ENCODE peak calls at places on chromosomes 16 and 17, in ten cellular contexts. One of them, this sample, is unnamed.

GRCh38 chr16:85202631-85203461 is 90.6 kb upstream of the CIBAR2 start:
- DNase-seq in HT-29: no peak
- DNase-seq in hepatic stellate cell: peak
- DNase-seq in CD8-positive, alpha-beta T cell: no peak
- DNase-seq in NCI-H774: no peak
- DNase-seq in stimulated activated CD8-positive, alpha-beta memory T cell treated with anti-CD3 and anti-CD28 coated beads, Interleukin-12 subunit alpha, Interleukin-12 subunit beta, amount 100 ng/mL, for 1 hour: no peak
- DNase-seq in activated CD4-positive, alpha-beta memory T cell treated with anti-CD3 and anti-CD28 coated beads for 36 hours: no peak
- DNase-seq in mammary epithelial cell: no peak
- DNase-seq in HFFc6: peak
- DNase-seq in T1000: no peak
- DNase-seq in this sample: peak

GRCh38 chr16:50301626-50302471 is 35.5 kb downstream of the ADCY7 start:
- DNase-seq in HT-29: no peak
- DNase-seq in hepatic stellate cell: peak
- DNase-seq in CD8-positive, alpha-beta T cell: no peak
- DNase-seq in NCI-H774: no peak
- DNase-seq in stimulated activated CD8-positive, alpha-beta memory T cell treated with anti-CD3 and anti-CD28 coated beads, Interleukin-12 subunit alpha, Interleukin-12 subunit beta, amount 100 ng/mL, for 1 hour: no peak
- DNase-seq in activated CD4-positive, alpha-beta memory T cell treated with anti-CD3 and anti-CD28 coated beads for 36 hours: no peak
- DNase-seq in mammary epithelial cell: peak
- DNase-seq in HFFc6: peak
- DNase-seq in T1000: no peak
- DNase-seq in this sample: no peak

GRCh38 chr16:27564226-27564625 is 14.3 kb downstream of the KATNIP start:
- DNase-seq in HT-29: no peak
- DNase-seq in hepatic stellate cell: no peak
- DNase-seq in CD8-positive, alpha-beta T cell: no peak
- DNase-seq in NCI-H774: no peak
- DNase-seq in stimulated activated CD8-positive, alpha-beta memory T cell treated with anti-CD3 and anti-CD28 coated beads, Interleukin-12 subunit alpha, Interleukin-12 subunit beta, amount 100 ng/mL, for 1 hour: no peak
- DNase-seq in activated CD4-positive, alpha-beta memory T cell treated with anti-CD3 and anti-CD28 coated beads for 36 hours: no peak
- DNase-seq in mammary epithelial cell: no peak
- DNase-seq in HFFc6: no peak
- DNase-seq in T1000: no peak
- DNase-seq in this sample: no peak

GRCh38 chr16:80682435-80683070 is 121.8 kb downstream of the CDYL2 start:
- DNase-seq in HT-29: no peak
- DNase-seq in hepatic stellate cell: peak
- DNase-seq in CD8-positive, alpha-beta T cell: no peak
- DNase-seq in NCI-H774: no peak
- DNase-seq in stimulated activated CD8-positive, alpha-beta memory T cell treated with anti-CD3 and anti-CD28 coated beads, Interleukin-12 subunit alpha, Interleukin-12 subunit beta, amount 100 ng/mL, for 1 hour: no peak
- DNase-seq in activated CD4-positive, alpha-beta memory T cell treated with anti-CD3 and anti-CD28 coated beads for 36 hours: no peak
- DNase-seq in mammary epithelial cell: no peak
- DNase-seq in HFFc6: peak
- DNase-seq in T1000: no peak
- DNase-seq in this sample: no peak

GRCh38 chr17:13346081-13346533 is 255.6 kb downstream of the HS3ST3A1 start:
- DNase-seq in HT-29: no peak
- DNase-seq in hepatic stellate cell: peak
- DNase-seq in CD8-positive, alpha-beta T cell: no peak
- DNase-seq in NCI-H774: no peak
- DNase-seq in stimulated activated CD8-positive, alpha-beta memory T cell treated with anti-CD3 and anti-CD28 coated beads, Interleukin-12 subunit alpha, Interleukin-12 subunit beta, amount 100 ng/mL, for 1 hour: no peak
- DNase-seq in activated CD4-positive, alpha-beta memory T cell treated with anti-CD3 and anti-CD28 coated beads for 36 hours: peak
- DNase-seq in mammary epithelial cell: peak
- DNase-seq in HFFc6: peak
- DNase-seq in T1000: peak
- DNase-seq in this sample: no peak

GRCh38 chr16:24673155-24673554 is 56.3 kb upstream of the TNRC6A start:
- DNase-seq in HT-29: no peak
- DNase-seq in hepatic stellate cell: no peak
- DNase-seq in CD8-positive, alpha-beta T cell: no peak
- DNase-seq in NCI-H774: no peak
- DNase-seq in stimulated activated CD8-positive, alpha-beta memory T cell treated with anti-CD3 and anti-CD28 coated beads, Interleukin-12 subunit alpha, Interleukin-12 subunit beta, amount 100 ng/mL, for 1 hour: no peak
- DNase-seq in activated CD4-positive, alpha-beta memory T cell treated with anti-CD3 and anti-CD28 coated beads for 36 hours: no peak
- DNase-seq in mammary epithelial cell: no peak
- DNase-seq in HFFc6: no peak
- DNase-seq in T1000: no peak
- DNase-seq in this sample: no peak

GRCh38 chr17:68320943-68321557 is 29.8 kb downstream of the ARSG start:
- DNase-seq in HT-29: no peak
- DNase-seq in hepatic stellate cell: no peak
- DNase-seq in CD8-positive, alpha-beta T cell: no peak
- DNase-seq in NCI-H774: no peak
- DNase-seq in stimulated activated CD8-positive, alpha-beta memory T cell treated with anti-CD3 and anti-CD28 coated beads, Interleukin-12 subunit alpha, Interleukin-12 subunit beta, amount 100 ng/mL, for 1 hour: no peak
- DNase-seq in activated CD4-positive, alpha-beta memory T cell treated with anti-CD3 and anti-CD28 coated beads for 36 hours: no peak
- DNase-seq in mammary epithelial cell: no peak
- DNase-seq in HFFc6: no peak
- DNase-seq in T1000: no peak
- DNase-seq in this sample: no peak

GRCh38 chr16:66560107-66560506 is 6.1 kb upstream of the CMTM1 start:
- DNase-seq in HT-29: no peak
- DNase-seq in hepatic stellate cell: no peak
- DNase-seq in CD8-positive, alpha-beta T cell: no peak
- DNase-seq in NCI-H774: no peak
- DNase-seq in stimulated activated CD8-positive, alpha-beta memory T cell treated with anti-CD3 and anti-CD28 coated beads, Interleukin-12 subunit alpha, Interleukin-12 subunit beta, amount 100 ng/mL, for 1 hour: no peak
- DNase-seq in activated CD4-positive, alpha-beta memory T cell treated with anti-CD3 and anti-CD28 coated beads for 36 hours: no peak
- DNase-seq in mammary epithelial cell: no peak
- DNase-seq in HFFc6: no peak
- DNase-seq in T1000: no peak
- DNase-seq in this sample: no peak

GRCh38 chr17:1414001-1414574 is 14.1 kb upstream of the YWHAE start:
- DNase-seq in HT-29: no peak
- DNase-seq in hepatic stellate cell: no peak
- DNase-seq in CD8-positive, alpha-beta T cell: no peak
- DNase-seq in NCI-H774: no peak
- DNase-seq in stimulated activated CD8-positive, alpha-beta memory T cell treated with anti-CD3 and anti-CD28 coated beads, Interleukin-12 subunit alpha, Interleukin-12 subunit beta, amount 100 ng/mL, for 1 hour: no peak
- DNase-seq in activated CD4-positive, alpha-beta memory T cell treated with anti-CD3 and anti-CD28 coated beads for 36 hours: no peak
- DNase-seq in mammary epithelial cell: no peak
- DNase-seq in HFFc6: no peak
- DNase-seq in T1000: no peak
- DNase-seq in this sample: no peak

GRCh38 chr16:75160386-75160785 is 12.1 kb downstream of the ZFP1 start:
- DNase-seq in HT-29: no peak
- DNase-seq in hepatic stellate cell: no peak
- DNase-seq in CD8-positive, alpha-beta T cell: no peak
- DNase-seq in NCI-H774: no peak
- DNase-seq in stimulated activated CD8-positive, alpha-beta memory T cell treated with anti-CD3 and anti-CD28 coated beads, Interleukin-12 subunit alpha, Interleukin-12 subunit beta, amount 100 ng/mL, for 1 hour: no peak
- DNase-seq in activated CD4-positive, alpha-beta memory T cell treated with anti-CD3 and anti-CD28 coated beads for 36 hours: no peak
- DNase-seq in mammary epithelial cell: no peak
- DNase-seq in HFFc6: no peak
- DNase-seq in T1000: no peak
- DNase-seq in this sample: no peak

GRCh38 chr17:41519501-41520224 is 973 bp upstream of the KRT15 start:
- DNase-seq in HT-29: peak
- DNase-seq in hepatic stellate cell: no peak
- DNase-seq in CD8-positive, alpha-beta T cell: no peak
- DNase-seq in NCI-H774: peak
- DNase-seq in stimulated activated CD8-positive, alpha-beta memory T cell treated with anti-CD3 and anti-CD28 coated beads, Interleukin-12 subunit alpha, Interleukin-12 subunit beta, amount 100 ng/mL, for 1 hour: no peak
- DNase-seq in activated CD4-positive, alpha-beta memory T cell treated with anti-CD3 and anti-CD28 coated beads for 36 hours: no peak
- DNase-seq in mammary epithelial cell: peak
- DNase-seq in HFFc6: no peak
- DNase-seq in T1000: no peak
- DNase-seq in this sample: peak

GRCh38 chr17:69441179-69441578 is 26.7 kb downstream of the MAP2K6 start:
- DNase-seq in HT-29: no peak
- DNase-seq in hepatic stellate cell: no peak
- DNase-seq in CD8-positive, alpha-beta T cell: no peak
- DNase-seq in NCI-H774: no peak
- DNase-seq in stimulated activated CD8-positive, alpha-beta memory T cell treated with anti-CD3 and anti-CD28 coated beads, Interleukin-12 subunit alpha, Interleukin-12 subunit beta, amount 100 ng/mL, for 1 hour: no peak
- DNase-seq in activated CD4-positive, alpha-beta memory T cell treated with anti-CD3 and anti-CD28 coated beads for 36 hours: no peak
- DNase-seq in mammary epithelial cell: no peak
- DNase-seq in HFFc6: no peak
- DNase-seq in T1000: no peak
- DNase-seq in this sample: no peak

GRCh38 chr17:40095944-40096791 is 4.2 kb downstream of the NR1D1 start:
- DNase-seq in HT-29: no peak
- DNase-seq in hepatic stellate cell: no peak
- DNase-seq in CD8-positive, alpha-beta T cell: peak
- DNase-seq in NCI-H774: no peak
- DNase-seq in stimulated activated CD8-positive, alpha-beta memory T cell treated with anti-CD3 and anti-CD28 coated beads, Interleukin-12 subunit alpha, Interleukin-12 subunit beta, amount 100 ng/mL, for 1 hour: peak
- DNase-seq in activated CD4-positive, alpha-beta memory T cell treated with anti-CD3 and anti-CD28 coated beads for 36 hours: peak
- DNase-seq in mammary epithelial cell: no peak
- DNase-seq in HFFc6: no peak
- DNase-seq in T1000: no peak
- DNase-seq in this sample: peak

GRCh38 chr16:82735696-82736095 is 108.9 kb downstream of the CDH13 start:
- DNase-seq in HT-29: no peak
- DNase-seq in hepatic stellate cell: peak
- DNase-seq in CD8-positive, alpha-beta T cell: no peak
- DNase-seq in NCI-H774: no peak
- DNase-seq in stimulated activated CD8-positive, alpha-beta memory T cell treated with anti-CD3 and anti-CD28 coated beads, Interleukin-12 subunit alpha, Interleukin-12 subunit beta, amount 100 ng/mL, for 1 hour: no peak
- DNase-seq in activated CD4-positive, alpha-beta memory T cell treated with anti-CD3 and anti-CD28 coated beads for 36 hours: no peak
- DNase-seq in mammary epithelial cell: no peak
- DNase-seq in HFFc6: no peak
- DNase-seq in T1000: no peak
- DNase-seq in this sample: peak

GRCh38 chr16:1526608-1527555 is 6.6 kb upstream of the TMEM204 start:
- DNase-seq in HT-29: no peak
- DNase-seq in hepatic stellate cell: no peak
- DNase-seq in CD8-positive, alpha-beta T cell: no peak
- DNase-seq in NCI-H774: no peak
- DNase-seq in stimulated activated CD8-positive, alpha-beta memory T cell treated with anti-CD3 and anti-CD28 coated beads, Interleukin-12 subunit alpha, Interleukin-12 subunit beta, amount 100 ng/mL, for 1 hour: no peak
- DNase-seq in activated CD4-positive, alpha-beta memory T cell treated with anti-CD3 and anti-CD28 coated beads for 36 hours: peak
- DNase-seq in mammary epithelial cell: no peak
- DNase-seq in HFFc6: no peak
- DNase-seq in T1000: no peak
- DNase-seq in this sample: no peak

GRCh38 chr17:78951967-78952551 is 26.9 kb upstream of the TIMP2 start:
- DNase-seq in HT-29: no peak
- DNase-seq in hepatic stellate cell: no peak
- DNase-seq in CD8-positive, alpha-beta T cell: no peak
- DNase-seq in NCI-H774: no peak
- DNase-seq in stimulated activated CD8-positive, alpha-beta memory T cell treated with anti-CD3 and anti-CD28 coated beads, Interleukin-12 subunit alpha, Interleukin-12 subunit beta, amount 100 ng/mL, for 1 hour: no peak
- DNase-seq in activated CD4-positive, alpha-beta memory T cell treated with anti-CD3 and anti-CD28 coated beads for 36 hours: no peak
- DNase-seq in mammary epithelial cell: no peak
- DNase-seq in HFFc6: no peak
- DNase-seq in T1000: no peak
- DNase-seq in this sample: peak

GRCh38 chr17:68532826-68533225 is 20.6 kb downstream of the PRKAR1A start:
- DNase-seq in HT-29: no peak
- DNase-seq in hepatic stellate cell: no peak
- DNase-seq in CD8-positive, alpha-beta T cell: no peak
- DNase-seq in NCI-H774: no peak
- DNase-seq in stimulated activated CD8-positive, alpha-beta memory T cell treated with anti-CD3 and anti-CD28 coated beads, Interleukin-12 subunit alpha, Interleukin-12 subunit beta, amount 100 ng/mL, for 1 hour: no peak
- DNase-seq in activated CD4-positive, alpha-beta memory T cell treated with anti-CD3 and anti-CD28 coated beads for 36 hours: no peak
- DNase-seq in mammary epithelial cell: no peak
- DNase-seq in HFFc6: no peak
- DNase-seq in T1000: no peak
- DNase-seq in this sample: no peak

GRCh38 chr17:45229681-45230409 is 8.2 kb downstream of the FMNL1 start:
- DNase-seq in HT-29: no peak
- DNase-seq in hepatic stellate cell: no peak
- DNase-seq in CD8-positive, alpha-beta T cell: no peak
- DNase-seq in NCI-H774: no peak
- DNase-seq in stimulated activated CD8-positive, alpha-beta memory T cell treated with anti-CD3 and anti-CD28 coated beads, Interleukin-12 subunit alpha, Interleukin-12 subunit beta, amount 100 ng/mL, for 1 hour: no peak
- DNase-seq in activated CD4-positive, alpha-beta memory T cell treated with anti-CD3 and anti-CD28 coated beads for 36 hours: peak
- DNase-seq in mammary epithelial cell: no peak
- DNase-seq in HFFc6: no peak
- DNase-seq in T1000: no peak
- DNase-seq in this sample: no peak

GRCh38 chr17:58932956-58933355 is 173.7 kb downstream of the TRIM37 start:
- DNase-seq in HT-29: no peak
- DNase-seq in hepatic stellate cell: no peak
- DNase-seq in CD8-positive, alpha-beta T cell: no peak
- DNase-seq in NCI-H774: peak
- DNase-seq in stimulated activated CD8-positive, alpha-beta memory T cell treated with anti-CD3 and anti-CD28 coated beads, Interleukin-12 subunit alpha, Interleukin-12 subunit beta, amount 100 ng/mL, for 1 hour: no peak
- DNase-seq in activated CD4-positive, alpha-beta memory T cell treated with anti-CD3 and anti-CD28 coated beads for 36 hours: no peak
- DNase-seq in mammary epithelial cell: no peak
- DNase-seq in HFFc6: no peak
- DNase-seq in T1000: no peak
- DNase-seq in this sample: no peak

GRCh38 chr16:80627108-80627507 is 86.3 kb downstream of the DYNLRB2 start:
- DNase-seq in HT-29: no peak
- DNase-seq in hepatic stellate cell: no peak
- DNase-seq in CD8-positive, alpha-beta T cell: no peak
- DNase-seq in NCI-H774: no peak
- DNase-seq in stimulated activated CD8-positive, alpha-beta memory T cell treated with anti-CD3 and anti-CD28 coated beads, Interleukin-12 subunit alpha, Interleukin-12 subunit beta, amount 100 ng/mL, for 1 hour: no peak
- DNase-seq in activated CD4-positive, alpha-beta memory T cell treated with anti-CD3 and anti-CD28 coated beads for 36 hours: no peak
- DNase-seq in mammary epithelial cell: no peak
- DNase-seq in HFFc6: no peak
- DNase-seq in T1000: no peak
- DNase-seq in this sample: no peak

GRCh38 chr16:69938981-69939820 is 11.9 kb upstream of the CLEC18A start:
- DNase-seq in HT-29: no peak
- DNase-seq in hepatic stellate cell: no peak
- DNase-seq in CD8-positive, alpha-beta T cell: no peak
- DNase-seq in NCI-H774: no peak
- DNase-seq in stimulated activated CD8-positive, alpha-beta memory T cell treated with anti-CD3 and anti-CD28 coated beads, Interleukin-12 subunit alpha, Interleukin-12 subunit beta, amount 100 ng/mL, for 1 hour: no peak
- DNase-seq in activated CD4-positive, alpha-beta memory T cell treated with anti-CD3 and anti-CD28 coated beads for 36 hours: no peak
- DNase-seq in mammary epithelial cell: no peak
- DNase-seq in HFFc6: no peak
- DNase-seq in T1000: no peak
- DNase-seq in this sample: no peak

GRCh38 chr17:42783778-42784138 is 3.3 kb downstream of the WNK4 start:
- DNase-seq in HT-29: no peak
- DNase-seq in hepatic stellate cell: no peak
- DNase-seq in CD8-positive, alpha-beta T cell: no peak
- DNase-seq in NCI-H774: no peak
- DNase-seq in stimulated activated CD8-positive, alpha-beta memory T cell treated with anti-CD3 and anti-CD28 coated beads, Interleukin-12 subunit alpha, Interleukin-12 subunit beta, amount 100 ng/mL, for 1 hour: no peak
- DNase-seq in activated CD4-positive, alpha-beta memory T cell treated with anti-CD3 and anti-CD28 coated beads for 36 hours: no peak
- DNase-seq in mammary epithelial cell: no peak
- DNase-seq in HFFc6: no peak
- DNase-seq in T1000: no peak
- DNase-seq in this sample: no peak

GRCh38 chr17:2214047-2214717 is 89.4 kb downstream of the SMG6 start:
- DNase-seq in HT-29: no peak
- DNase-seq in hepatic stellate cell: peak
- DNase-seq in CD8-positive, alpha-beta T cell: no peak
- DNase-seq in NCI-H774: no peak
- DNase-seq in stimulated activated CD8-positive, alpha-beta memory T cell treated with anti-CD3 and anti-CD28 coated beads, Interleukin-12 subunit alpha, Interleukin-12 subunit beta, amount 100 ng/mL, for 1 hour: no peak
- DNase-seq in activated CD4-positive, alpha-beta memory T cell treated with anti-CD3 and anti-CD28 coated beads for 36 hours: peak
- DNase-seq in mammary epithelial cell: no peak
- DNase-seq in HFFc6: peak
- DNase-seq in T1000: peak
- DNase-seq in this sample: peak

GRCh38 chr17:63387941-63388340 is 58.2 kb downstream of the CYB561 start:
- DNase-seq in HT-29: no peak
- DNase-seq in hepatic stellate cell: no peak
- DNase-seq in CD8-positive, alpha-beta T cell: no peak
- DNase-seq in NCI-H774: no peak
- DNase-seq in stimulated activated CD8-positive, alpha-beta memory T cell treated with anti-CD3 and anti-CD28 coated beads, Interleukin-12 subunit alpha, Interleukin-12 subunit beta, amount 100 ng/mL, for 1 hour: no peak
- DNase-seq in activated CD4-positive, alpha-beta memory T cell treated with anti-CD3 and anti-CD28 coated beads for 36 hours: no peak
- DNase-seq in mammary epithelial cell: no peak
- DNase-seq in HFFc6: no peak
- DNase-seq in T1000: no peak
- DNase-seq in this sample: no peak

GRCh38 chr17:65656390-65657250 is 95.2 kb upstream of the AXIN2 start:
- DNase-seq in HT-29: no peak
- DNase-seq in hepatic stellate cell: no peak
- DNase-seq in CD8-positive, alpha-beta T cell: no peak
- DNase-seq in NCI-H774: no peak
- DNase-seq in stimulated activated CD8-positive, alpha-beta memory T cell treated with anti-CD3 and anti-CD28 coated beads, Interleukin-12 subunit alpha, Interleukin-12 subunit beta, amount 100 ng/mL, for 1 hour: no peak
- DNase-seq in activated CD4-positive, alpha-beta memory T cell treated with anti-CD3 and anti-CD28 coated beads for 36 hours: peak
- DNase-seq in mammary epithelial cell: no peak
- DNase-seq in HFFc6: no peak
- DNase-seq in T1000: no peak
- DNase-seq in this sample: no peak

GRCh38 chr17:43952351-43952723 is 1.4 kb downstream of the PYY start:
- DNase-seq in HT-29: no peak
- DNase-seq in hepatic stellate cell: no peak
- DNase-seq in CD8-positive, alpha-beta T cell: no peak
- DNase-seq in NCI-H774: no peak
- DNase-seq in stimulated activated CD8-positive, alpha-beta memory T cell treated with anti-CD3 and anti-CD28 coated beads, Interleukin-12 subunit alpha, Interleukin-12 subunit beta, amount 100 ng/mL, for 1 hour: no peak
- DNase-seq in activated CD4-positive, alpha-beta memory T cell treated with anti-CD3 and anti-CD28 coated beads for 36 hours: no peak
- DNase-seq in mammary epithelial cell: no peak
- DNase-seq in HFFc6: no peak
- DNase-seq in T1000: no peak
- DNase-seq in this sample: no peak

GRCh38 chr17:50205111-50205821 is 3.8 kb upstream of the COL1A1 start:
- DNase-seq in HT-29: no peak
- DNase-seq in hepatic stellate cell: no peak
- DNase-seq in CD8-positive, alpha-beta T cell: no peak
- DNase-seq in NCI-H774: no peak
- DNase-seq in stimulated activated CD8-positive, alpha-beta memory T cell treated with anti-CD3 and anti-CD28 coated beads, Interleukin-12 subunit alpha, Interleukin-12 subunit beta, amount 100 ng/mL, for 1 hour: no peak
- DNase-seq in activated CD4-positive, alpha-beta memory T cell treated with anti-CD3 and anti-CD28 coated beads for 36 hours: no peak
- DNase-seq in mammary epithelial cell: no peak
- DNase-seq in HFFc6: peak
- DNase-seq in T1000: no peak
- DNase-seq in this sample: no peak

GRCh38 chr17:81251091-81251942 is 12.2 kb downstream of the NDUFAF8 start:
- DNase-seq in HT-29: peak
- DNase-seq in hepatic stellate cell: no peak
- DNase-seq in CD8-positive, alpha-beta T cell: no peak
- DNase-seq in NCI-H774: peak
- DNase-seq in stimulated activated CD8-positive, alpha-beta memory T cell treated with anti-CD3 and anti-CD28 coated beads, Interleukin-12 subunit alpha, Interleukin-12 subunit beta, amount 100 ng/mL, for 1 hour: no peak
- DNase-seq in activated CD4-positive, alpha-beta memory T cell treated with anti-CD3 and anti-CD28 coated beads for 36 hours: no peak
- DNase-seq in mammary epithelial cell: no peak
- DNase-seq in HFFc6: no peak
- DNase-seq in T1000: no peak
- DNase-seq in this sample: no peak